ENCODE peak calls at places on chromosomes 6 and 20, in six cellular contexts. G is lower leg skin, Q is NCI-H1105, P is RPMI8226, J is GM23248, R is brain microvascular endothelial cell. S is an unnamed sample.

GRCh38 chr20:54598351-54598750 is 123.0 kb downstream of the DOK5 start:
- DNase-seq in G (no peak), Q (peak; percentile 6), P (peak; percentile 89), J (no peak), R (no peak), S (peak; percentile 85)

GRCh38 chr6:133502451-133503259 is 261.5 kb downstream of the EYA4 start:
- DNase-seq in G (peak; percentile 85), Q (peak; percentile 10), P (no peak), J (peak; percentile 90), R (peak; percentile 91), S (no peak)

GRCh38 chr6:129031051-129031599 is 148.2 kb downstream of the LAMA2 start:
- DNase-seq in G (no peak), Q (no peak), P (no peak), J (peak; percentile 84), R (peak; percentile 40), S (no peak)

GRCh38 chr6:26553739-26554668 is 15.8 kb downstream of the HMGN4 start:
- DNase-seq in G (peak; percentile 94), Q (peak; percentile 83), P (peak; percentile 94), J (peak; percentile 95), R (peak; percentile 93), S (peak; percentile 85)

GRCh38 chr6:77462359-77463307 is 658 bp downstream of the HTR1B start:
- DNase-seq in G (peak; percentile 81), Q (no peak), P (no peak), J (no peak), R (peak; percentile 66), S (no peak)

GRCh38 chr6:144215402-144215931 is 65.2 kb downstream of the STX11 start:
- DNase-seq in G (peak; percentile 87), Q (no peak), P (peak; percentile 12), J (peak; percentile 70), R (no peak), S (no peak)

GRCh38 chr6:166747644-166748595 is 120.9 kb upstream of the RPS6KA2 start:
- DNase-seq in G (peak; percentile 68), Q (no peak), P (no peak), J (peak; percentile 42), R (no peak), S (no peak)

GRCh38 chr20:3889489-3890409 is 562 bp downstream of the PANK2 start:
- DNase-seq in G (peak; percentile 89), Q (peak; percentile 10), P (peak; percentile 52), J (peak; percentile 48), R (no peak), S (peak; percentile 37)

GRCh38 chr6:47023543-47023942 is 18.6 kb downstream of the ADGRF1 start:
- DNase-seq in G (no peak), Q (no peak), P (no peak), J (no peak), R (no peak), S (no peak)

GRCh38 chr6:94600648-94601047 is 976.7 kb upstream of the MANEA start:
- DNase-seq in G (no peak), Q (no peak), P (no peak), J (no peak), R (no peak), S (no peak)

S was measured in MM.1S.